ENCODE peak calls at places on chromosomes 12 and 14, in five cellular contexts. R, V, N, X and Z are unnamed samples.

GRCh38 chr12:104985206-104985605 is 910 bp upstream of the NOPCHAP1 start:
- DNase-seq in R (no peak), V (no peak), N (no peak), X (no peak), Z (no peak)

GRCh38 chr14:88477513-88478250 is 77.1 kb downstream of the PTPN21 start:
- DNase-seq in R (no peak), V (no peak), N (no peak), X (no peak), Z (no peak)

GRCh38 chr12:127655691-127656090 is 611.3 kb upstream of the TMEM132C start:
- DNase-seq in R (peak; percentile 91), V (peak; percentile 97), N (peak; percentile 63), X (no peak), Z (peak; percentile 97)

GRCh38 chr12:51591020-51591901 is at the start of gene SCN8A:
- DNase-seq in R (no peak), V (peak; percentile 65), N (peak; percentile 29), X (peak; percentile 81), Z (peak; percentile 39)

GRCh38 chr14:76986261-76986565 is 42.3 kb downstream of the IRF2BPL start:
- DNase-seq in R (no peak), V (no peak), N (no peak), X (no peak), Z (no peak)

GRCh38 chr12:80186727-80187217 is 87.4 kb downstream of the OTOGL start:
- DNase-seq in R (peak; percentile 85), V (peak; percentile 93), N (peak; percentile 96), X (no peak), Z (peak; percentile 92)

GRCh38 chr14:100780646-100781355 is 45.1 kb upstream of the MEG3 start:
- DNase-seq in R (no peak), V (no peak), N (no peak), X (peak; percentile 77), Z (no peak)

GRCh38 chr12:49680075-49680474 is 27.1 kb downstream of the FMNL3 start:
- DNase-seq in R (no peak), V (no peak), N (peak; percentile 28), X (no peak), Z (no peak)

GRCh38 chr12:69266045-69266635 is 26.8 kb downstream of the CPSF6 start:
- DNase-seq in R (no peak), V (peak; percentile 72), N (peak; percentile 77), X (no peak), Z (peak; percentile 68)

GRCh38 chr14:75831455-75831854 is 150.3 kb downstream of the TGFB3 start:
- DNase-seq in R (no peak), V (peak; percentile 91), N (peak; percentile 95), X (no peak), Z (peak; percentile 88)

GRCh38 chr14:35380794-35381193 is 23.8 kb downstream of the NFKBIA start:
- DNase-seq in R (no peak), V (no peak), N (no peak), X (no peak), Z (no peak)

DNA sequence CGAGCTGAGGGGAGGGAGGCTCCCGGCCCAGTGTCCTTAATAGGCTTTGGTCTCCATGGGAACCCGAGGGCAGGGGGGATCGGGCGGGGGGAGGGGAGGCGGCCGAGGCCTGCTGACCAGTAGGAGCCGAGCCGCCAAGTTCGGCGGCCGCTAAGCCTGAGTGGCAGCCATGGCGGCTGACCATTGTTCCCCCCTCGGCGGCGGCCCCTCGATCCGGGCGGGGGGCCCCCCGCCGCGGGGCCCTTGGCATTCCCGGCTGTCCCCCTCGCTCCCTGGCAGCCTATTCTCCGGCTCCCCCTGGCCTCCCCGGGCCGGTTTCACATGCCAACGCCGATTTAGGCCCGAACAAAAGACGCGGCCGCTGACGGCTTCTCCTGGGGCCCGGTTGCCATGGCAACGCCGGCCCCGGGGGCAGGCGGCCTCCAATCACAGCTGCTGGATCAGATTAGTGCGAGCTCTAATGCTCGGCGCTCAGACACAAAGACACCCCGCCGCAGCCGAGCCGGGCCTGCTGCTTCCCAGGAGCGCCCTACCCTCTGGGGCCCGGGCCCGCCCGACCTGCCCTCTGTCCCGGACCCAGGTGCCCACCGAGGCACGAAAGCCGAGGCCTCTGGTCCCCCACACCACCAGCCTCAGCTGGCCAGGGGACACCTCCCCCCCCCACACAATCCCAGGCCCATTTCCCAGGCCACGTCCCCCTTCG is 7.3 kb downstream of the MSI1 start:
- DNase-seq in R (no peak), V (peak; percentile 85), N (peak; percentile 67), X (no peak), Z (peak; percentile 71)
- H3K4me3 ChIP-seq in R (no peak overlapping the region), V (no peak overlapping the region), N (peak overlapping the region; percentile 12), X (no peak overlapping the region), Z (peak overlapping the region; percentile 45)

GRCh38 chr14:52729925-52730707 is at the start of gene STYX:
- DNase-seq in R (peak; percentile 83), V (peak; percentile 97), N (peak; percentile 96), X (peak; percentile 99), Z (peak; percentile 93)
- TF ChIP-seq CTCF in R (no peak), V (no peak), N (no peak), X (no peak), Z (no peak)

DNA sequence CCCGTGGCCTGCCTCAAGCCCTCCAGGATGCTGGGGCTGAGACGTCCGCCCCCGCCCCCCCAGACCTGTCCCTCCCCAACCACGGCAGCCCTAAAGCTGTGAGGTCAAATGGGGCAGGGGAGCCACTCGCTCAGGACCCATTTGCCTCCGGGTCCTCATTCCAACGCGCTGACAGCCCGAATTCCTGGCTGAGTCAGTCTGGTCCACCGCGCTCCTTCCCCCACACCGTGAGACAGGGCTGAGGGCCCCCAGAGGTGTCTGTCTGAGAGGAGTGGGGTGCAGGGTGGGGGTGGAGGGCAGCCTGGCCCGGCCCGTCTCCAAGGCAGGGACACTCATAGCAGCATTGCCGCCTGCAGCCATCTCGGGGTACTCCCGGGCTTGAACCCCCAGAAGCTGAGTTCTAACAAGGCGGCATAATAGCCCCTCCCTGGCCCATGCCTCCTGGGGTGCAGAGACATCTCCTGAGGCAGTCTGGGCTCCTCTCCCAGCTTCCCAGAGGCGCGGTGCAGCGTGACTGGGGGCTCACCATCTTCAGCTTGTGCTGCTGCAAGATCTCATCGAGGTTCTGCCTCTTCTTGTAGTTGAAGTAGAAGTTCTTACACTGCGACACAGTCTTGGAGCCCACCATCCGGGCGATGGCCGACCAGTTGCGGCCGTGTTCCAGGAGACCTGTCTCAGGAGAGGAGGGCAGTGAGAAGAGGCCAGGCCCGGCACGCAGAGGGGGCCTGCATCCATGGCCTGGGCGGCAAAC is 90.5 kb downstream of the RFLNA start:
- DNase-seq in R (no peak), V (peak; percentile 93), N (peak; percentile 83), X (no peak), Z (peak; percentile 88)
- H3K4me3 ChIP-seq in R (peak overlapping the region; percentile 92), V (no peak overlapping the region), N (no peak overlapping the region), X (no peak overlapping the region), Z (peak overlapping the region; percentile 18)

DNA sequence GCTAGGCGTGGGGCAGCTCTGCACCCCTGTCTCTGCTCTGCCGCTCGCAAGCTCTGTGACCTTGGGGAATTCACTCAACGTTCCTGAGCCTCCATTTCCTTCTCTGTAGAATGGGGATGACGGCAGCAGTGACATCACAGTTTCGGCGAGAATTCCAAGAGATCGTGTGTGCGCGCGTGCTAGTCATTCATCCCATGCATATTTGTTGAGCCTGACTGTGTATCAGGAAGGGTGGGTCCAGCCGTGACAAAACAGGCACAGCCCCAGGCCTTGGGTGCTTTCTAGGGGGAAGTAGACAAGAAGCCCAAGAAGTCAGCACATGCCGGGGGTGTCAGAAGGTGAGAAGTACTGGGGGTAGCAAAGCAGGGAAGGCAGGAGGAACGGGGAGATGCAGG is 145.6 kb upstream of the NCOR2 start:
- DNase-seq in R (no peak), V (peak; percentile 68), N (no peak), X (peak; percentile 94), Z (peak; percentile 66)
- TF ChIP-seq CTCF in R (no peak), V (no peak), N (no peak), X (no peak), Z (no peak)

DNA sequence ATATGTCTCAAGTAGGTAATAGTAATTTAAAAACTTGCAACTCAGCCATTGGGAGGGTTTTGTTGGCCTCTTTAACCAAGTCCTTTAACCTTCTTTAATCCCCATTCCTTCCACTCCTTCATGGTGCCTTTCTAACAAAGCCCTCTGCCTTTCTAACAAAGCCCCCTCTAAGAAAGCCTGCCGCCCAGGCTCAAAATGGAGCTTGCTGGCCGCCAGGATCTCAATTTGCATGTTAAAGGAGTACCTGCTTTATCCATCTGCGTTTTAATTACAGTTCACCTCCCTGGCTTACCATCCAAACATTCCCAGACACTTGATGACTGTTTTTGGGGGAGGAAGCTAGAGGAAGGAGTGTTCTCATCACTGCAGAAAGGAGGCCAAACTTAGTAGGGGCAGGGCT is 183.4 kb downstream of the PTPN11 start:
- DNase-seq in R (no peak), V (no peak), N (no peak), X (peak; percentile 10), Z (no peak)
- H3K4me3 ChIP-seq in R (no peak overlapping the region), V (no peak overlapping the region), N (no peak overlapping the region), X (no peak overlapping the region), Z (no peak overlapping the region)

GRCh38 chr12:85441025-85441424 is 161.0 kb downstream of the ALX1 start:
- DNase-seq in R (no peak), V (no peak), N (no peak), X (no peak), Z (no peak)

GRCh38 chr12:85445060-85445938 is 165.3 kb downstream of the ALX1 start:
- DNase-seq in R (no peak), V (no peak), N (no peak), X (no peak), Z (no peak)

GRCh38 chr12:85440273-85440672 is 160.3 kb downstream of the ALX1 start:
- DNase-seq in R (no peak), V (no peak), N (no peak), X (no peak), Z (no peak)

GRCh38 chr12:85441740-85442139 is 161.7 kb downstream of the ALX1 start:
- DNase-seq in R (no peak), V (peak; percentile 6), N (peak; percentile 9), X (no peak), Z (no peak)
- TF ChIP-seq CTCF in R (no peak), V (peak; percentile 45), N (peak; percentile 24), X (no peak), Z (peak; percentile 36)

GRCh38 chr14:102943454-102943853 is 21.0 kb downstream of the AMN start:
- DNase-seq in R (no peak), V (no peak), N (no peak), X (no peak), Z (no peak)

GRCh38 chr14:102943979-102944378 is 21.5 kb downstream of the AMN start:
- DNase-seq in R (no peak), V (no peak), N (no peak), X (no peak), Z (no peak)

GRCh38 chr14:102941419-102942011 is 19.1 kb downstream of the AMN start:
- DNase-seq in R (no peak), V (no peak), N (no peak), X (no peak), Z (no peak)

GRCh38 chr14:102940729-102941362 is 18.4 kb downstream of the AMN start:
- DNase-seq in R (no peak), V (no peak), N (no peak), X (no peak), Z (no peak)

GRCh38 chr14:102942069-102942468 is 19.6 kb downstream of the AMN start:
- DNase-seq in R (no peak), V (no peak), N (no peak), X (no peak), Z (no peak)
- H3K4me3 ChIP-seq in R (no peak overlapping the region), V (no peak overlapping the region), N (no peak overlapping the region), X (no peak overlapping the region), Z (no peak overlapping the region)

DNA sequence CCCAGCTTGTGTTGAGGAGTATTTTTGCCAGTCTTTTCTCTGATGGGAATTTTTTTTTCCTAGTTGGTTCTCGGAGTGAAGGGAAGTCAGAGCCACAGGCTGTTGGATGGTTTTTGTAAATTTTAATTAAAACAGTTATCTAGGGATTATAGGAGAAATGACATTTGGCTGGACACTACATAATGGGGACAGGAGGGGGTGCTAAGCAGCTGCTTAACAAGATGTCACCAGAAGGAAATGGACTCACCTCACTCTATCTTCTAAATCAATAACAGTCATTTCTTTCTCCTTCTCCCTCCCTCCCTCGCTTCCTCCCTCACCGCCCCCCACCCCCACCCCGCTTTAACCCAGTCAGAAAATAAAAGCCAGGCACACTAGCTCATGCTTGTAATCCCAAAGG is 93.4 kb upstream of the TMEM233 start:
- DNase-seq in R (no peak), V (no peak), N (no peak), X (no peak), Z (no peak)
- TF ChIP-seq CTCF in R (no peak), V (no peak), N (no peak), X (no peak), Z (no peak)